ENCODE peak calls at places on chromosomes 2 and 18, in nine cellular contexts. E, Q, N, F, R, A, T, V and H are unnamed samples.

GRCh38 chr2:45974762-45975408 is 322.3 kb upstream of the EPAS1 start:
- DNase-seq in N (no peak), F (no peak), Q (no peak), R (peak; percentile 81), V (no peak), E (no peak), A (no peak), T (no peak), H (no peak)

GRCh38 chr2:16281451-16282330 is 341.3 kb downstream of the MYCN start:
- DNase-seq in N (no peak), A (no peak), F (no peak), E (no peak), V (no peak), Q (no peak), T (no peak), R (peak; percentile 37), H (no peak)

GRCh38 chr2:180056367-180057118 is 49.4 kb upstream of the CWC22 start:
- DNase-seq in V (no peak), A (no peak), E (no peak), R (no peak), T (no peak), Q (no peak), F (no peak), N (no peak), H (no peak)

GRCh38 chr2:53786371-53787254 is at the start of the genes ASB3 and ERLEC1:
- DNase-seq in R (peak; percentile 94), N (peak; percentile 46), E (peak; percentile 70), T (peak; percentile 85), F (peak; percentile 95), Q (peak; percentile 91), V (peak; percentile 92), A (peak; percentile 85), H (peak; percentile 88)

GRCh38 chr2:70668911-70669310 is 99.1 kb downstream of the ADD2 start:
- DNase-seq in E (no peak), N (no peak), F (no peak), V (no peak), Q (no peak), T (no peak), A (no peak), R (no peak), H (no peak)

GRCh38 chr2:170822885-170823799 is 6.5 kb downstream of the GAD1 start:
- DNase-seq in F (no peak), T (no peak), Q (peak; percentile 30), V (no peak), A (peak; percentile 21), E (no peak), N (no peak), R (no peak), H (no peak)

GRCh38 chr2:52526735-52527134 is 1240.9 kb upstream of the CHAC2 start:
- DNase-seq in N (no peak), R (no peak), V (no peak), F (no peak), Q (no peak), A (no peak), T (no peak), E (no peak), H (no peak)

GRCh38 chr2:173210270-173211196 is 134.9 kb downstream of the MAP3K20 start:
- DNase-seq in R (peak; percentile 62), F (peak; percentile 68), E (peak; percentile 81), Q (peak; percentile 29), A (peak; percentile 82), V (peak; percentile 53), T (peak; percentile 96), N (peak; percentile 91), H (peak; percentile 91)

GRCh38 chr2:212831671-212832199 is 293.1 kb upstream of the ERBB4 start:
- DNase-seq in Q (no peak), A (no peak), T (no peak), R (peak; percentile 3), N (no peak), V (peak; percentile 41), F (no peak), E (no peak), H (no peak)

GRCh38 chr2:237482485-237482884 is 4.6 kb upstream of the MLPH start:
- DNase-seq in E (peak; percentile 93), Q (no peak), V (no peak), F (no peak), T (no peak), R (no peak), N (no peak), A (no peak), H (peak; percentile 90)

GRCh38 chr2:240125749-240126148 is 10.4 kb downstream of the COPS9 start:
- DNase-seq in N (no peak), V (no peak), E (no peak), F (no peak), T (no peak), R (no peak), A (no peak), Q (no peak), H (no peak)

GRCh38 chr18:61628085-61628484 is 264.7 kb downstream of the RNF152 start:
- DNase-seq in A (no peak), V (no peak), F (no peak), N (no peak), E (no peak), R (no peak), Q (no peak), T (peak; percentile 82), H (peak; percentile 17)

GRCh38 chr2:31318360-31319336 is 84.7 kb downstream of the EHD3 start:
- DNase-seq in R (no peak), E (no peak), T (peak; percentile 88), V (no peak), A (no peak), Q (peak; percentile 51), F (peak; percentile 61), N (peak; percentile 60), H (peak; percentile 97)

GRCh38 chr2:201890447-201890846 is 84.1 kb downstream of the CDK15 start:
- DNase-seq in F (no peak), R (no peak), A (no peak), V (no peak), N (no peak), T (peak; percentile 82), Q (no peak), E (no peak), H (no peak)

GRCh38 chr2:224930990-224931389 is 111.3 kb downstream of the DOCK10 start:
- DNase-seq in F (no peak), A (no peak), V (no peak), E (no peak), N (no peak), R (no peak), T (no peak), Q (no peak), H (peak; percentile 61)